ENCODE peak calls at places on chromosomes 5 and 9, in five cellular contexts. One of them, this sample, is unnamed.

GRCh38 chr5:132283423-132284043 is 10.7 kb upstream of the SLC22A4 start:
- DNase-seq in GM10248: no peak
- DNase-seq in kidney: peak
- DNase-seq in lung: no peak
- DNase-seq in psoas muscle: no peak
- DNase-seq in this sample: no peak

GRCh38 chr5:171667341-171668096 is 118.1 kb upstream of the SMIM23 start:
- DNase-seq in GM10248: no peak
- DNase-seq in psoas muscle: peak
- DNase-seq in lung: peak
- DNase-seq in kidney: no peak
- DNase-seq in this sample: no peak

GRCh38 chr9:73137914-73138313 is 13.8 kb upstream of the ANXA1 start:
- DNase-seq in psoas muscle: no peak
- DNase-seq in GM10248: no peak
- DNase-seq in lung: no peak
- DNase-seq in kidney: no peak
- DNase-seq in this sample: no peak

GRCh38 chr5:64505769-64506566 is at the start of gene RGS7BP:
- DNase-seq in lung: no peak
- DNase-seq in GM10248: no peak
- DNase-seq in psoas muscle: peak
- DNase-seq in kidney: peak
- DNase-seq in this sample: no peak

GRCh38 chr9:88937248-88937647 is 54.0 kb upstream of the S1PR3 start:
- DNase-seq in kidney: no peak
- DNase-seq in GM10248: no peak
- DNase-seq in lung: no peak
- DNase-seq in psoas muscle: no peak
- DNase-seq in this sample: no peak

GRCh38 chr5:66713998-66714397 is 117.8 kb downstream of the MAST4 start:
- DNase-seq in psoas muscle: no peak
- DNase-seq in GM10248: no peak
- DNase-seq in kidney: no peak
- DNase-seq in lung: no peak
- DNase-seq in this sample: no peak

GRCh38 chr9:98994226-98995058 is 50.7 kb downstream of the COL15A1 start:
- DNase-seq in lung: no peak
- DNase-seq in kidney: no peak
- DNase-seq in psoas muscle: no peak
- DNase-seq in GM10248: no peak
- DNase-seq in this sample: no peak

GRCh38 chr5:9148242-9148641 is 397.6 kb downstream of the SEMA5A start:
- DNase-seq in lung: no peak
- DNase-seq in psoas muscle: no peak
- DNase-seq in kidney: no peak
- DNase-seq in GM10248: no peak
- DNase-seq in this sample: no peak

GRCh38 chr9:102840356-102840755 is 154.8 kb upstream of the CYLC2 start:
- DNase-seq in GM10248: no peak
- DNase-seq in lung: no peak
- DNase-seq in kidney: no peak
- DNase-seq in psoas muscle: no peak
- DNase-seq in this sample: no peak

GRCh38 chr5:123093279-123094226 is 4.5 kb downstream of the PRDM6 start:
- DNase-seq in kidney: no peak
- DNase-seq in lung: no peak
- DNase-seq in psoas muscle: no peak
- DNase-seq in GM10248: no peak
- DNase-seq in this sample: no peak

GRCh38 chr9:106288689-106289088 is 574.3 kb upstream of the ZNF462 start:
- DNase-seq in lung: no peak
- DNase-seq in GM10248: no peak
- DNase-seq in kidney: no peak
- DNase-seq in psoas muscle: no peak
- DNase-seq in this sample: no peak

GRCh38 chr9:123561055-123561454 is 205.1 kb downstream of the CRB2 start:
- DNase-seq in GM10248: no peak
- DNase-seq in kidney: no peak
- DNase-seq in psoas muscle: no peak
- DNase-seq in lung: no peak
- DNase-seq in this sample: no peak

GRCh38 chr9:134828892-134829291 is 51.7 kb upstream of the FCN2 start:
- DNase-seq in GM10248: no peak
- DNase-seq in kidney: no peak
- DNase-seq in psoas muscle: no peak
- DNase-seq in lung: no peak
- DNase-seq in this sample: no peak

GRCh38 chr5:124747770-124748686 is 1.6 kb upstream of the ZNF608 start:
- DNase-seq in psoas muscle: no peak
- DNase-seq in GM10248: peak
- DNase-seq in lung: no peak
- DNase-seq in kidney: no peak
- DNase-seq in this sample: no peak

GRCh38 chr5:101271416-101271815 is 368.3 kb upstream of the ST8SIA4 start:
- DNase-seq in kidney: no peak
- DNase-seq in psoas muscle: no peak
- DNase-seq in GM10248: no peak
- DNase-seq in lung: no peak
- DNase-seq in this sample: no peak

GRCh38 chr5:79794347-79794746 is 104.7 kb downstream of the CMYA5 start:
- DNase-seq in psoas muscle: no peak
- DNase-seq in kidney: no peak
- DNase-seq in lung: no peak
- DNase-seq in GM10248: no peak
- DNase-seq in this sample: no peak

GRCh38 chr5:83470920-83471404 is 582 bp upstream of the VCAN start:
- DNase-seq in GM10248: peak
- DNase-seq in kidney: no peak
- DNase-seq in lung: no peak
- DNase-seq in psoas muscle: no peak
- DNase-seq in this sample: no peak

GRCh38 chr5:172915514-172915913 is 43.7 kb upstream of the RPL26L1 start:
- DNase-seq in psoas muscle: no peak
- DNase-seq in GM10248: no peak
- DNase-seq in lung: no peak
- DNase-seq in kidney: no peak
- DNase-seq in this sample: no peak

GRCh38 chr9:112446518-112446917 is 40.1 kb upstream of the KIAA1958 start:
- DNase-seq in GM10248: no peak
- DNase-seq in lung: no peak
- DNase-seq in psoas muscle: no peak
- DNase-seq in kidney: no peak
- DNase-seq in this sample: no peak

GRCh38 chr9:112445196-112445595 is 41.4 kb upstream of the KIAA1958 start:
- DNase-seq in psoas muscle: no peak
- DNase-seq in lung: no peak
- DNase-seq in kidney: no peak
- DNase-seq in GM10248: no peak
- DNase-seq in this sample: no peak

GRCh38 chr9:112443200-112443599 is 43.4 kb upstream of the KIAA1958 start:
- DNase-seq in kidney: no peak
- DNase-seq in psoas muscle: no peak
- DNase-seq in lung: no peak
- DNase-seq in GM10248: no peak
- DNase-seq in this sample: no peak

GRCh38 chr9:112446080-112446479 is 40.5 kb upstream of the KIAA1958 start:
- DNase-seq in psoas muscle: no peak
- DNase-seq in GM10248: no peak
- DNase-seq in kidney: no peak
- DNase-seq in lung: no peak
- DNase-seq in this sample: no peak

DNA sequence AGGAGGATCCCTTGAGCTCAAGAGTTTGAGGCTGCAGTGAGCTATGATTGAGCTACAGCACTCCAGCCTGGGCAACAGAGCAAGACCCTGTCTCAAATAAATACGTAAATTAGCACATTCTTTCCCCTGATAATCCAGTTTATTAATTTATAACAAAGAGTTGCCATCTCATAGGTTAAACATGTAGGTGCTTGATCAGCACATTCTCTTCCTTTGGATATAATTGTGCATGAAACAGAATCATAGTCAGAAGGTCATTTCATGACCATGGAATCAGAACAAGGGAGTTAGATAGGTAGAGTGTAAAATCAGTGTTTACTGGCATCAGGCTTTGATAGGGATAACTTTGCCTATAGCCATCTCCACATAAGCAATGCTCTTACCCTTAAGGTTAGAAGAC is 43.0 kb upstream of the KIAA1958 start:
- DNase-seq in GM10248: no peak
- DNase-seq in kidney: no peak
- DNase-seq in lung: no peak
- DNase-seq in psoas muscle: no peak
- DNase-seq in this sample: no peak
- TF ChIP-seq CTCF in GM10248: no peak
- TF ChIP-seq CTCF in kidney: no peak
- TF ChIP-seq CTCF in lung: no peak
- TF ChIP-seq CTCF in psoas muscle: no peak
- TF ChIP-seq CTCF in this sample: no peak

GRCh38 chr5:163397368-163397767 is 40.0 kb upstream of the CCNG1 start:
- DNase-seq in GM10248: no peak
- DNase-seq in kidney: no peak
- DNase-seq in lung: no peak
- DNase-seq in psoas muscle: no peak
- DNase-seq in this sample: no peak

GRCh38 chr5:163401271-163401670 is 36.1 kb upstream of the CCNG1 start:
- DNase-seq in psoas muscle: no peak
- DNase-seq in GM10248: no peak
- DNase-seq in lung: no peak
- DNase-seq in kidney: no peak
- DNase-seq in this sample: no peak

GRCh38 chr5:163395794-163396193 is 41.6 kb upstream of the CCNG1 start:
- DNase-seq in psoas muscle: no peak
- DNase-seq in lung: no peak
- DNase-seq in GM10248: no peak
- DNase-seq in kidney: no peak
- DNase-seq in this sample: no peak

GRCh38 chr5:163399923-163400322 is 37.5 kb upstream of the CCNG1 start:
- DNase-seq in kidney: no peak
- DNase-seq in GM10248: no peak
- DNase-seq in lung: no peak
- DNase-seq in psoas muscle: no peak
- DNase-seq in this sample: no peak

DNA sequence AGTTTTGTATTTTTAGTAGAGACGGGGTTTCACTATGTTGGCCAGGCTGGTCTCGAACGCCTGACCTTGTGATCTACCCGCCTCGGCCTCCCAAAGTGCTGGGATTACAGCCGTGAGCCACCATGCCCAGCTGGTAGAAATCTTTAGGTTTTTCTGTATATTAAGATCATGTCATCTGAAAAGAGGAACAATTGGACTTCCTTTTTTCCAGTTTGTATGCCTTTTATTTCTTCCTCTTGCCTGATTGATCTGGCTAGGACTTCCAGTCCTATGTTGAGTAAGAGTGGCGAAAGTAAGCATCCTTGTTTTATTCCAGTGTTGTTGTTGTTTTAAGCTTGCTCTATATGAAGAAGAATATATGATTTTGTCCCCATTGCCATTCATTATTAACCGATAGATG is 40.5 kb upstream of the CCNG1 start:
- DNase-seq in psoas muscle: no peak
- DNase-seq in lung: no peak
- DNase-seq in GM10248: no peak
- DNase-seq in kidney: no peak
- DNase-seq in this sample: no peak
- TF ChIP-seq CTCF in psoas muscle: no peak
- TF ChIP-seq CTCF in lung: no peak
- TF ChIP-seq CTCF in GM10248: no peak
- TF ChIP-seq CTCF in kidney: no peak
- TF ChIP-seq CTCF in this sample: no peak

DNA sequence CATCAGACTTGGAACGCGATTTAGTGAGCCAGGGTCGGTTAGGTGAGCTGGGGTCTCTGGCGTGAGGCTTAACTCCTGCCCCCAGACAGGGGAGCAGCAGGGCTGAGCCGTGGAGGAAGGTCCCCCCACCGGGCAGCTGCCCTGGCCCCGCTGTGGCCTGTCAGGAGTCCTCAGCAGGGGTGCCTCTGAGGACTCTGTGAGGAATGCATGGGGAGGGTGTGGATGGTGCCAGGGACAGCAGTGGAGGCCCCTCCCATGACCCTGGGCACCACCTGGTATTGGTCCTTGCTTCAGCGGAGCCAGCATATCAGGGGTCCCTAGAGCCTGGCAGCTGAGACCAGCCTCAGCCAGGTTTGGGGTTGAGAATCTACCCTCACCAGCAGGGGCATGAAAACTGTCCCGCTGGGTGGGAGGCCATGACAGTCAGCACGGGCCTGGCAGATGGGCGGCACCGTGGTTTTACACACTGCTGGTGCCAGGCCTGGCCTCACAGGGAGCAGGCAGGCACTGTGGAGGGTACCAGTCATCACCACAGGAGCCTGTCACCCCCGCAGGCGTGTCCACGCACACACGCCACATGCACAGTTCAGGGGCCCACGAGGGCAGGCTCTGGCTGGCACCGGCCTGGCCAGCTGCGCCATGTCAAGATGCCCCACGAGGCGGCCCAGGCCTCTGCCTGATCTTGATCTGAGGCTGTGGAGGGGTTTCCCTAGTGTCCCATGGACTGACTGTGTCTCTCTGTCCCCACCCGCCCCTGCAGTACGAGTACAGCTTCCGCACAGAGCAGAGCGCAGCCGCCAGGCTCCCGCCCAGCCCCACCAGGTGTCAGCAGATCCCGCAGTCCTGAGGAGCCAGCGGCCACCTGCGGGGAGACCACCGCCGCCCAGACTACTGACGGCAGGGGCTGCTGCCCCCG is 111.1 kb upstream of the LMX1B start:
- DNase-seq in kidney: peak
- DNase-seq in GM10248: no peak
- DNase-seq in lung: no peak
- DNase-seq in psoas muscle: peak
- DNase-seq in this sample: peak
- TF ChIP-seq CTCF in kidney: no peak
- TF ChIP-seq CTCF in GM10248: no peak
- TF ChIP-seq CTCF in lung: no peak
- TF ChIP-seq CTCF in psoas muscle: no peak
- TF ChIP-seq CTCF in this sample: peak

DNA sequence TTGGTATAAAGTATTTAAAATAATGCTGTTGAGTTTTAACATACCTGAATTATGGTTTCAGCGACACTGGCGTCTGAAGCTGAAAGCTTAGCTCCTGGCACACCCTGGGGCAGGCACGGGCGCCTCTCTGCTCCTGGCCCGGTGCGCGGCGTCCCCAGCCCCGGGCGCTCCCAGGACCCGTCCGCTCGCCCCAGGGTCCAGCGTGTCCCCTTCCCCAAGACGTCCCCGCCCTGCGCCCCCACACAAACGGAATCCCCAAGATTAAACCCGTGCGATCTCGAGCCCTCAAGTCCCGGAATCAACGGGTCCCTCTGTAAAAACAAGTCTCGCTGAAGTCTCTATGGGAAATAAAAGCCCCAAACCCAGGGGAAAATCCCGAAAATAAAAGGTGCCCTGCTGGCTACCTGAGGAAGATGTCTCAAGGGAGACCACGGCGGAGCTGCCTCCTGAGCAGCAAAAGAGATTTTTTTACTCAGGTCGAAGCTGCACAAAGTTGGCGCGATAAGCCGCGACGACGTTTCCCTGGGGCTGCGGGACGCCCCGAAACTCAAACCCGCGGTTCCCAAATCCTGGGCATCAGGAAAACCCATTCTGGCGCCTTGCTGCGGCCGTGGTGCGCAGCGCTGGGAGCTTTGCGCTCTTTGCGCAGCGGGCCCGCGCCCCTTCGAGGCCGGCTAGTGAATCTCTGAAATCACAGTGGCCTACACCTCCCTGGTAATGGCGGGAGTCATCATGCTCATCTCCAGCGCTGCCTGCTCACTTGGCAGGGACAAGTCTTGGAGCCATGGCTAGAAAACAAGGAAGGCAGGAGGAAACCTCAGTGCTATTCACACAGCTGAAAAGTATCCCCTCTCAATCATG is 6.3 kb upstream of the IFNA8 start:
- DNase-seq in lung: no peak
- DNase-seq in kidney: peak
- DNase-seq in psoas muscle: peak
- DNase-seq in GM10248: peak
- DNase-seq in this sample: no peak
- TF ChIP-seq CTCF in lung: no peak
- TF ChIP-seq CTCF in kidney: no peak
- TF ChIP-seq CTCF in psoas muscle: no peak
- TF ChIP-seq CTCF in GM10248: peak
- TF ChIP-seq CTCF in this sample: no peak

This sample was measured in chondrocyte.